ENCODE peak calls at places on chromosomes 12 and 14, in seven cellular contexts. One of them, this sample, is unnamed.

GRCh38 chr14:52299692-52300278 is 14.3 kb upstream of the PTGER2 start:
- DNase-seq in KG1: no peak
- DNase-seq in A172: peak
- DNase-seq in CMK: no peak
- DNase-seq in stimulated activated effector memory CD8-positive, alpha-beta T cell treated with anti-CD3 and anti-CD28 coated beads, Interleukin-12 subunit alpha, Interleukin-12 subunit beta, amount 100 ng/mL, for 72 hours: no peak
- DNase-seq in kidney tubule cell: peak
- DNase-seq in uterus: no peak
- DNase-seq in this sample: peak

GRCh38 chr12:27981874-27982273 is 9.3 kb upstream of the PTHLH start:
- DNase-seq in KG1: no peak
- DNase-seq in A172: peak
- DNase-seq in CMK: no peak
- DNase-seq in stimulated activated effector memory CD8-positive, alpha-beta T cell treated with anti-CD3 and anti-CD28 coated beads, Interleukin-12 subunit alpha, Interleukin-12 subunit beta, amount 100 ng/mL, for 72 hours: no peak
- DNase-seq in kidney tubule cell: peak
- DNase-seq in uterus: no peak
- DNase-seq in this sample: peak

GRCh38 chr14:103281496-103282231 is 52.4 kb upstream of the EIF5 start:
- DNase-seq in KG1: no peak
- DNase-seq in A172: peak
- DNase-seq in CMK: no peak
- DNase-seq in stimulated activated effector memory CD8-positive, alpha-beta T cell treated with anti-CD3 and anti-CD28 coated beads, Interleukin-12 subunit alpha, Interleukin-12 subunit beta, amount 100 ng/mL, for 72 hours: no peak
- DNase-seq in kidney tubule cell: peak
- DNase-seq in uterus: peak
- DNase-seq in this sample: peak

GRCh38 chr14:65334765-65335411 is 77.6 kb upstream of the FUT8 start:
- DNase-seq in KG1: no peak
- DNase-seq in A172: no peak
- DNase-seq in CMK: no peak
- DNase-seq in stimulated activated effector memory CD8-positive, alpha-beta T cell treated with anti-CD3 and anti-CD28 coated beads, Interleukin-12 subunit alpha, Interleukin-12 subunit beta, amount 100 ng/mL, for 72 hours: no peak
- DNase-seq in kidney tubule cell: no peak
- DNase-seq in uterus: no peak
- DNase-seq in this sample: no peak

GRCh38 chr12:57966536-57966935 is 25.2 kb downstream of the ATP23 start:
- DNase-seq in KG1: no peak
- DNase-seq in A172: no peak
- DNase-seq in CMK: no peak
- DNase-seq in stimulated activated effector memory CD8-positive, alpha-beta T cell treated with anti-CD3 and anti-CD28 coated beads, Interleukin-12 subunit alpha, Interleukin-12 subunit beta, amount 100 ng/mL, for 72 hours: no peak
- DNase-seq in kidney tubule cell: no peak
- DNase-seq in uterus: no peak
- DNase-seq in this sample: no peak

GRCh38 chr14:60315181-60315580 is 66.2 kb downstream of the PPM1A start:
- DNase-seq in KG1: no peak
- DNase-seq in A172: no peak
- DNase-seq in CMK: no peak
- DNase-seq in stimulated activated effector memory CD8-positive, alpha-beta T cell treated with anti-CD3 and anti-CD28 coated beads, Interleukin-12 subunit alpha, Interleukin-12 subunit beta, amount 100 ng/mL, for 72 hours: no peak
- DNase-seq in kidney tubule cell: no peak
- DNase-seq in uterus: no peak
- DNase-seq in this sample: no peak

GRCh38 chr12:64494998-64495729 is 43.2 kb downstream of the TBK1 start:
- DNase-seq in KG1: no peak
- DNase-seq in A172: no peak
- DNase-seq in CMK: no peak
- DNase-seq in stimulated activated effector memory CD8-positive, alpha-beta T cell treated with anti-CD3 and anti-CD28 coated beads, Interleukin-12 subunit alpha, Interleukin-12 subunit beta, amount 100 ng/mL, for 72 hours: no peak
- DNase-seq in kidney tubule cell: no peak
- DNase-seq in uterus: no peak
- DNase-seq in this sample: no peak

GRCh38 chr12:12592930-12593329 is 18.7 kb upstream of the CREBL2 start:
- DNase-seq in KG1: no peak
- DNase-seq in A172: peak
- DNase-seq in CMK: no peak
- DNase-seq in stimulated activated effector memory CD8-positive, alpha-beta T cell treated with anti-CD3 and anti-CD28 coated beads, Interleukin-12 subunit alpha, Interleukin-12 subunit beta, amount 100 ng/mL, for 72 hours: no peak
- DNase-seq in kidney tubule cell: peak
- DNase-seq in uterus: no peak
- DNase-seq in this sample: peak

GRCh38 chr12:75476076-75476475 is 4.5 kb upstream of the GLIPR1 start:
- DNase-seq in KG1: no peak
- DNase-seq in A172: no peak
- DNase-seq in CMK: no peak
- DNase-seq in stimulated activated effector memory CD8-positive, alpha-beta T cell treated with anti-CD3 and anti-CD28 coated beads, Interleukin-12 subunit alpha, Interleukin-12 subunit beta, amount 100 ng/mL, for 72 hours: no peak
- DNase-seq in kidney tubule cell: no peak
- DNase-seq in uterus: no peak
- DNase-seq in this sample: no peak

GRCh38 chr12:68863109-68863770 is 55.3 kb downstream of the MDM2 start:
- DNase-seq in KG1: no peak
- DNase-seq in A172: no peak
- DNase-seq in CMK: no peak
- DNase-seq in stimulated activated effector memory CD8-positive, alpha-beta T cell treated with anti-CD3 and anti-CD28 coated beads, Interleukin-12 subunit alpha, Interleukin-12 subunit beta, amount 100 ng/mL, for 72 hours: no peak
- DNase-seq in kidney tubule cell: no peak
- DNase-seq in uterus: no peak
- DNase-seq in this sample: no peak

GRCh38 chr12:106227641-106228319 is 20.0 kb downstream of the CKAP4 start:
- DNase-seq in KG1: no peak
- DNase-seq in A172: peak
- DNase-seq in CMK: no peak
- DNase-seq in stimulated activated effector memory CD8-positive, alpha-beta T cell treated with anti-CD3 and anti-CD28 coated beads, Interleukin-12 subunit alpha, Interleukin-12 subunit beta, amount 100 ng/mL, for 72 hours: no peak
- DNase-seq in kidney tubule cell: peak
- DNase-seq in uterus: no peak
- DNase-seq in this sample: no peak

GRCh38 chr12:113200016-113200797 is 14.7 kb downstream of the RITA1 start:
- DNase-seq in KG1: no peak
- DNase-seq in A172: no peak
- DNase-seq in CMK: no peak
- DNase-seq in stimulated activated effector memory CD8-positive, alpha-beta T cell treated with anti-CD3 and anti-CD28 coated beads, Interleukin-12 subunit alpha, Interleukin-12 subunit beta, amount 100 ng/mL, for 72 hours: no peak
- DNase-seq in kidney tubule cell: no peak
- DNase-seq in uterus: no peak
- DNase-seq in this sample: no peak

GRCh38 chr12:48659863-48660262 is 22.2 kb downstream of the KANSL2 start:
- DNase-seq in KG1: no peak
- DNase-seq in A172: no peak
- DNase-seq in CMK: no peak
- DNase-seq in stimulated activated effector memory CD8-positive, alpha-beta T cell treated with anti-CD3 and anti-CD28 coated beads, Interleukin-12 subunit alpha, Interleukin-12 subunit beta, amount 100 ng/mL, for 72 hours: no peak
- DNase-seq in kidney tubule cell: no peak
- DNase-seq in uterus: no peak
- DNase-seq in this sample: no peak

GRCh38 chr12:870378-870777 is 79.1 kb downstream of the RAD52 start:
- DNase-seq in KG1: no peak
- DNase-seq in A172: no peak
- DNase-seq in CMK: no peak
- DNase-seq in stimulated activated effector memory CD8-positive, alpha-beta T cell treated with anti-CD3 and anti-CD28 coated beads, Interleukin-12 subunit alpha, Interleukin-12 subunit beta, amount 100 ng/mL, for 72 hours: no peak
- DNase-seq in kidney tubule cell: no peak
- DNase-seq in uterus: no peak
- DNase-seq in this sample: no peak

GRCh38 chr12:122888232-122888752 is 7.6 kb downstream of the VPS37B start:
- DNase-seq in KG1: peak
- DNase-seq in A172: no peak
- DNase-seq in CMK: no peak
- DNase-seq in stimulated activated effector memory CD8-positive, alpha-beta T cell treated with anti-CD3 and anti-CD28 coated beads, Interleukin-12 subunit alpha, Interleukin-12 subunit beta, amount 100 ng/mL, for 72 hours: no peak
- DNase-seq in kidney tubule cell: peak
- DNase-seq in uterus: no peak
- DNase-seq in this sample: peak

GRCh38 chr12:24728366-24728765 is 220.5 kb downstream of the BCAT1 start:
- DNase-seq in KG1: no peak
- DNase-seq in A172: peak
- DNase-seq in CMK: no peak
- DNase-seq in stimulated activated effector memory CD8-positive, alpha-beta T cell treated with anti-CD3 and anti-CD28 coated beads, Interleukin-12 subunit alpha, Interleukin-12 subunit beta, amount 100 ng/mL, for 72 hours: no peak
- DNase-seq in kidney tubule cell: peak
- DNase-seq in uterus: no peak
- DNase-seq in this sample: peak

GRCh38 chr12:121494093-121494787 is 86.6 kb downstream of the KDM2B start:
- DNase-seq in KG1: no peak
- DNase-seq in A172: peak
- DNase-seq in CMK: no peak
- DNase-seq in stimulated activated effector memory CD8-positive, alpha-beta T cell treated with anti-CD3 and anti-CD28 coated beads, Interleukin-12 subunit alpha, Interleukin-12 subunit beta, amount 100 ng/mL, for 72 hours: peak
- DNase-seq in kidney tubule cell: peak
- DNase-seq in uterus: peak
- DNase-seq in this sample: no peak

GRCh38 chr14:66539034-66539433 is 31.1 kb downstream of the GPHN start:
- DNase-seq in KG1: no peak
- DNase-seq in A172: no peak
- DNase-seq in CMK: no peak
- DNase-seq in stimulated activated effector memory CD8-positive, alpha-beta T cell treated with anti-CD3 and anti-CD28 coated beads, Interleukin-12 subunit alpha, Interleukin-12 subunit beta, amount 100 ng/mL, for 72 hours: no peak
- DNase-seq in kidney tubule cell: no peak
- DNase-seq in uterus: no peak
- DNase-seq in this sample: no peak

GRCh38 chr12:83559650-83560049 is 872.9 kb downstream of the TMTC2 start:
- DNase-seq in KG1: no peak
- DNase-seq in A172: no peak
- DNase-seq in CMK: no peak
- DNase-seq in stimulated activated effector memory CD8-positive, alpha-beta T cell treated with anti-CD3 and anti-CD28 coated beads, Interleukin-12 subunit alpha, Interleukin-12 subunit beta, amount 100 ng/mL, for 72 hours: no peak
- DNase-seq in kidney tubule cell: no peak
- DNase-seq in uterus: no peak
- DNase-seq in this sample: no peak

GRCh38 chr12:89064780-89065179 is 287.5 kb downstream of the DUSP6 start:
- DNase-seq in KG1: no peak
- DNase-seq in A172: peak
- DNase-seq in CMK: no peak
- DNase-seq in stimulated activated effector memory CD8-positive, alpha-beta T cell treated with anti-CD3 and anti-CD28 coated beads, Interleukin-12 subunit alpha, Interleukin-12 subunit beta, amount 100 ng/mL, for 72 hours: no peak
- DNase-seq in kidney tubule cell: peak
- DNase-seq in uterus: no peak
- DNase-seq in this sample: peak

GRCh38 chr12:104620761-104621531 is 164.2 kb downstream of the CHST11 start:
- DNase-seq in KG1: no peak
- DNase-seq in A172: no peak
- DNase-seq in CMK: no peak
- DNase-seq in stimulated activated effector memory CD8-positive, alpha-beta T cell treated with anti-CD3 and anti-CD28 coated beads, Interleukin-12 subunit alpha, Interleukin-12 subunit beta, amount 100 ng/mL, for 72 hours: no peak
- DNase-seq in kidney tubule cell: no peak
- DNase-seq in uterus: no peak
- DNase-seq in this sample: no peak

GRCh38 chr12:713281-713875 is 39.0 kb upstream of the WNK1 start:
- DNase-seq in KG1: no peak
- DNase-seq in A172: no peak
- DNase-seq in CMK: no peak
- DNase-seq in stimulated activated effector memory CD8-positive, alpha-beta T cell treated with anti-CD3 and anti-CD28 coated beads, Interleukin-12 subunit alpha, Interleukin-12 subunit beta, amount 100 ng/mL, for 72 hours: no peak
- DNase-seq in kidney tubule cell: no peak
- DNase-seq in uterus: no peak
- DNase-seq in this sample: no peak

GRCh38 chr14:36504805-36505192 is 15.2 kb downstream of the NKX2-1 start:
- DNase-seq in KG1: no peak
- DNase-seq in A172: no peak
- DNase-seq in CMK: no peak
- DNase-seq in stimulated activated effector memory CD8-positive, alpha-beta T cell treated with anti-CD3 and anti-CD28 coated beads, Interleukin-12 subunit alpha, Interleukin-12 subunit beta, amount 100 ng/mL, for 72 hours: no peak
- DNase-seq in kidney tubule cell: no peak
- DNase-seq in uterus: no peak
- DNase-seq in this sample: no peak

GRCh38 chr14:99354166-99354875 is 82.3 kb upstream of the BCL11B start:
- DNase-seq in KG1: no peak
- DNase-seq in A172: no peak
- DNase-seq in CMK: no peak
- DNase-seq in stimulated activated effector memory CD8-positive, alpha-beta T cell treated with anti-CD3 and anti-CD28 coated beads, Interleukin-12 subunit alpha, Interleukin-12 subunit beta, amount 100 ng/mL, for 72 hours: no peak
- DNase-seq in kidney tubule cell: no peak
- DNase-seq in uterus: no peak
- DNase-seq in this sample: no peak

GRCh38 chr14:77880056-77880455 is 80.1 kb downstream of the ADCK1 start:
- DNase-seq in KG1: no peak
- DNase-seq in A172: no peak
- DNase-seq in CMK: no peak
- DNase-seq in stimulated activated effector memory CD8-positive, alpha-beta T cell treated with anti-CD3 and anti-CD28 coated beads, Interleukin-12 subunit alpha, Interleukin-12 subunit beta, amount 100 ng/mL, for 72 hours: no peak
- DNase-seq in kidney tubule cell: no peak
- DNase-seq in uterus: no peak
- DNase-seq in this sample: no peak

GRCh38 chr14:104238424-104239184 is 100.2 kb downstream of the KIF26A start:
- DNase-seq in KG1: no peak
- DNase-seq in A172: no peak
- DNase-seq in CMK: no peak
- DNase-seq in stimulated activated effector memory CD8-positive, alpha-beta T cell treated with anti-CD3 and anti-CD28 coated beads, Interleukin-12 subunit alpha, Interleukin-12 subunit beta, amount 100 ng/mL, for 72 hours: no peak
- DNase-seq in kidney tubule cell: no peak
- DNase-seq in uterus: no peak
- DNase-seq in this sample: no peak

GRCh38 chr12:99418379-99418778 is 229.2 kb upstream of the GARIN6 start:
- DNase-seq in KG1: no peak
- DNase-seq in A172: no peak
- DNase-seq in CMK: no peak
- DNase-seq in stimulated activated effector memory CD8-positive, alpha-beta T cell treated with anti-CD3 and anti-CD28 coated beads, Interleukin-12 subunit alpha, Interleukin-12 subunit beta, amount 100 ng/mL, for 72 hours: no peak
- DNase-seq in kidney tubule cell: no peak
- DNase-seq in uterus: no peak
- DNase-seq in this sample: no peak

GRCh38 chr12:117027251-117028086 is 71.7 kb downstream of the TESC start:
- DNase-seq in KG1: no peak
- DNase-seq in A172: no peak
- DNase-seq in CMK: no peak
- DNase-seq in stimulated activated effector memory CD8-positive, alpha-beta T cell treated with anti-CD3 and anti-CD28 coated beads, Interleukin-12 subunit alpha, Interleukin-12 subunit beta, amount 100 ng/mL, for 72 hours: no peak
- DNase-seq in kidney tubule cell: no peak
- DNase-seq in uterus: no peak
- DNase-seq in this sample: no peak

GRCh38 chr12:53539526-53539925 is 32.2 kb upstream of the NPFF start:
- DNase-seq in KG1: no peak
- DNase-seq in A172: no peak
- DNase-seq in CMK: no peak
- DNase-seq in stimulated activated effector memory CD8-positive, alpha-beta T cell treated with anti-CD3 and anti-CD28 coated beads, Interleukin-12 subunit alpha, Interleukin-12 subunit beta, amount 100 ng/mL, for 72 hours: no peak
- DNase-seq in kidney tubule cell: no peak
- DNase-seq in uterus: no peak
- DNase-seq in this sample: no peak

GRCh38 chr12:131673519-131674265 is 37.2 kb upstream of the SFSWAP start:
- DNase-seq in KG1: no peak
- DNase-seq in A172: peak
- DNase-seq in CMK: no peak
- DNase-seq in stimulated activated effector memory CD8-positive, alpha-beta T cell treated with anti-CD3 and anti-CD28 coated beads, Interleukin-12 subunit alpha, Interleukin-12 subunit beta, amount 100 ng/mL, for 72 hours: no peak
- DNase-seq in kidney tubule cell: peak
- DNase-seq in uterus: no peak
- DNase-seq in this sample: no peak

GRCh38 chr12:65879878-65880277 is 55.6 kb downstream of the HMGA2 start:
- DNase-seq in KG1: no peak
- DNase-seq in A172: peak
- DNase-seq in CMK: no peak
- DNase-seq in stimulated activated effector memory CD8-positive, alpha-beta T cell treated with anti-CD3 and anti-CD28 coated beads, Interleukin-12 subunit alpha, Interleukin-12 subunit beta, amount 100 ng/mL, for 72 hours: no peak
- DNase-seq in kidney tubule cell: peak
- DNase-seq in uterus: no peak
- DNase-seq in this sample: peak

GRCh38 chr14:38391334-38391733 is 135.4 kb upstream of the CLEC14A start:
- DNase-seq in KG1: no peak
- DNase-seq in A172: peak
- DNase-seq in CMK: no peak
- DNase-seq in stimulated activated effector memory CD8-positive, alpha-beta T cell treated with anti-CD3 and anti-CD28 coated beads, Interleukin-12 subunit alpha, Interleukin-12 subunit beta, amount 100 ng/mL, for 72 hours: no peak
- DNase-seq in kidney tubule cell: no peak
- DNase-seq in uterus: no peak
- DNase-seq in this sample: peak

GRCh38 chr12:67742461-67742860 is 93.9 kb downstream of the DYRK2 start:
- DNase-seq in KG1: no peak
- DNase-seq in A172: no peak
- DNase-seq in CMK: no peak
- DNase-seq in stimulated activated effector memory CD8-positive, alpha-beta T cell treated with anti-CD3 and anti-CD28 coated beads, Interleukin-12 subunit alpha, Interleukin-12 subunit beta, amount 100 ng/mL, for 72 hours: no peak
- DNase-seq in kidney tubule cell: no peak
- DNase-seq in uterus: no peak
- DNase-seq in this sample: no peak

GRCh38 chr12:71662861-71663560 is 637 bp downstream of the ZFC3H1 start:
- DNase-seq in KG1: peak
- DNase-seq in A172: peak
- DNase-seq in CMK: no peak
- DNase-seq in stimulated activated effector memory CD8-positive, alpha-beta T cell treated with anti-CD3 and anti-CD28 coated beads, Interleukin-12 subunit alpha, Interleukin-12 subunit beta, amount 100 ng/mL, for 72 hours: peak
- DNase-seq in kidney tubule cell: peak
- DNase-seq in uterus: peak
- DNase-seq in this sample: no peak

GRCh38 chr14:68268719-68269118 is 449.1 kb downstream of the RAD51B start:
- DNase-seq in KG1: no peak
- DNase-seq in A172: peak
- DNase-seq in CMK: no peak
- DNase-seq in stimulated activated effector memory CD8-positive, alpha-beta T cell treated with anti-CD3 and anti-CD28 coated beads, Interleukin-12 subunit alpha, Interleukin-12 subunit beta, amount 100 ng/mL, for 72 hours: no peak
- DNase-seq in kidney tubule cell: no peak
- DNase-seq in uterus: no peak
- DNase-seq in this sample: no peak

GRCh38 chr12:131094831-131095805 is 141.4 kb downstream of the ADGRD1 start:
- DNase-seq in KG1: no peak
- DNase-seq in A172: no peak
- DNase-seq in CMK: no peak
- DNase-seq in stimulated activated effector memory CD8-positive, alpha-beta T cell treated with anti-CD3 and anti-CD28 coated beads, Interleukin-12 subunit alpha, Interleukin-12 subunit beta, amount 100 ng/mL, for 72 hours: no peak
- DNase-seq in kidney tubule cell: no peak
- DNase-seq in uterus: peak
- DNase-seq in this sample: no peak

GRCh38 chr12:15320881-15321280 is 1.4 kb upstream of the PTPRO start:
- DNase-seq in KG1: no peak
- DNase-seq in A172: no peak
- DNase-seq in CMK: no peak
- DNase-seq in stimulated activated effector memory CD8-positive, alpha-beta T cell treated with anti-CD3 and anti-CD28 coated beads, Interleukin-12 subunit alpha, Interleukin-12 subunit beta, amount 100 ng/mL, for 72 hours: no peak
- DNase-seq in kidney tubule cell: no peak
- DNase-seq in uterus: no peak
- DNase-seq in this sample: no peak

GRCh38 chr12:129771238-129771637 is 132.6 kb downstream of the TMEM132D start:
- DNase-seq in KG1: no peak
- DNase-seq in A172: no peak
- DNase-seq in CMK: no peak
- DNase-seq in stimulated activated effector memory CD8-positive, alpha-beta T cell treated with anti-CD3 and anti-CD28 coated beads, Interleukin-12 subunit alpha, Interleukin-12 subunit beta, amount 100 ng/mL, for 72 hours: no peak
- DNase-seq in kidney tubule cell: no peak
- DNase-seq in uterus: no peak
- DNase-seq in this sample: no peak

This sample was measured in kidney glomerular epithelial cell.